ENCODE peak calls at places on chromosomes 11 and 22, in four cellular contexts. K is T-helper 2 cell; W is GM13977; V is activated T-cell treated with anti-CD3 and anti-CD28 coated beads, Interleukin-2, amount 50 U/mL, for 72 hours. A is an unnamed sample.

GRCh38 chr11:67632175-67632981 is 2.6 kb upstream of the NUDT8 start:
- DNase-seq in K (no peak), W (no peak), V (no peak), A (peak)

GRCh38 chr22:45552580-45553332 is 50.1 kb downstream of the FBLN1 start:
- DNase-seq in K (no peak), W (no peak), V (no peak), A (peak)

GRCh38 chr11:22433066-22433450 is 94.9 kb downstream of the SLC17A6 start:
- DNase-seq in K (no peak), W (peak), V (no peak), A (no peak)

GRCh38 chr11:122690801-122691649 is 35.5 kb downstream of the UBASH3B start:
- DNase-seq in K (no peak), W (no peak), V (peak), A (no peak)

GRCh38 chr11:118531597-118532084 is 649 bp downstream of the TMEM25 start:
- DNase-seq in K (no peak), W (no peak), V (no peak), A (no peak)

GRCh38 chr11:610146-610801 is 5.5 kb downstream of the IRF7 start:
- DNase-seq in K (no peak), W (no peak), V (no peak), A (peak)

GRCh38 chr22:20424937-20425587 is 12.6 kb downstream of the SCARF2 start:
- DNase-seq in K (no peak), W (no peak), V (no peak), A (no peak)

GRCh38 chr11:88246680-88247079 is 71.4 kb upstream of the RAB38 start:
- DNase-seq in K (no peak), W (no peak), V (no peak), A (no peak)

GRCh38 chr11:88692306-88692705 is 354.8 kb upstream of the CTSC start:
- DNase-seq in K (no peak), W (no peak), V (no peak), A (no peak)

GRCh38 chr11:107549253-107549953 is 16.1 kb downstream of the ALKBH8 start:
- DNase-seq in K (no peak), W (peak), V (peak), A (no peak)

GRCh38 chr11:67389477-67389876 is 2.3 kb upstream of the RAD9A start:
- DNase-seq in K (no peak), W (peak), V (peak), A (peak)

GRCh38 chr11:129625930-129626329 is 189.7 kb upstream of the TMEM45B start:
- DNase-seq in K (no peak), W (no peak), V (no peak), A (no peak)

GRCh38 chr11:15896544-15896943 is 459.8 kb downstream of the SOX6 start:
- DNase-seq in K (no peak), W (no peak), V (no peak), A (no peak)

GRCh38 chr22:49733631-49734030 is 94.0 kb downstream of the BRD1 start:
- DNase-seq in K (no peak), W (no peak), V (no peak), A (no peak)

GRCh38 chr22:28497188-28497587 is 182.5 kb downstream of the TTC28 start:
- DNase-seq in K (no peak), W (no peak), V (no peak), A (no peak)

GRCh38 chr11:97739892-97740782 is 1280.6 kb upstream of the CNTN5 start:
- DNase-seq in K (no peak), W (no peak), V (no peak), A (no peak)